ENCODE peak calls at places on chromosome 15, in nine cellular contexts. J is GM03348; O is neuronal stem cell; M is fibroblast of pulmonary artery; D is activated T-cell treated with anti-CD3 and anti-CD28 coated beads, Interleukin-2, amount 50 U/mL, for 72 hours; Y is fibroblast of lung; N is NCI-H1105 treated with DMSO at 0.1 percent for 48 hours; H is lower lobe of right lung; Q is tibial nerve. P is an unnamed sample.

GRCh38 chr15:89647191-89647851 is 7.9 kb downstream of the KIF7 start:
- DNase-seq in M (peak), H (peak), J (peak), O (peak), Y (peak), N (peak), Q (peak), D (peak), P (peak)

GRCh38 chr15:95327661-95328060 is 1002.8 kb upstream of the NR2F2 start:
- DNase-seq in Y (no peak), H (no peak), Q (peak), J (no peak), D (no peak), O (no peak), N (no peak), M (no peak), P (no peak)

GRCh38 chr15:33188654-33189257 is 5.8 kb downstream of the FMN1 start:
- DNase-seq in H (no peak), J (no peak), N (no peak), Y (no peak), Q (peak), M (no peak), D (no peak), O (no peak), P (no peak)

GRCh38 chr15:73787621-73788020 is 34.5 kb upstream of the INSYN1 start:
- DNase-seq in O (no peak), N (no peak), Q (no peak), D (no peak), J (no peak), H (no peak), Y (no peak), M (no peak), P (no peak)

GRCh38 chr15:81190922-81191507 is 5.7 kb upstream of the IL16 start:
- DNase-seq in M (no peak), H (no peak), N (no peak), O (no peak), J (no peak), Q (no peak), D (no peak), Y (no peak), P (no peak)

GRCh38 chr15:51375966-51376640 is 34.6 kb downstream of the GLDN start:
- DNase-seq in J (no peak), O (no peak), M (peak), Y (peak), D (no peak), H (no peak), Q (no peak), N (no peak), P (no peak)

GRCh38 chr15:38217181-38217580 is 35.5 kb upstream of the SPRED1 start:
- DNase-seq in D (peak), Q (no peak), M (peak), O (no peak), N (no peak), Y (peak), J (peak), H (no peak), P (peak)

GRCh38 chr15:29978411-29979382 is 104.1 kb upstream of the GOLGA8J start:
- DNase-seq in D (no peak), Y (no peak), J (peak), H (no peak), Q (no peak), M (peak), N (no peak), O (no peak), P (no peak)

GRCh38 chr15:93035953-93036810 is 52.8 kb downstream of the RGMA start:
- DNase-seq in N (peak), H (peak), Y (peak), Q (peak), D (peak), M (peak), O (no peak), J (no peak), P (peak)

GRCh38 chr15:40088929-40089755 is 19.5 kb downstream of the BMF start:
- DNase-seq in N (no peak), J (peak), M (no peak), O (no peak), D (no peak), Y (peak), Q (no peak), H (no peak), P (no peak)

GRCh38 chr15:41377978-41378377 is 24.3 kb downstream of the NDUFAF1 start:
- DNase-seq in M (no peak), J (no peak), H (no peak), D (no peak), Q (no peak), O (no peak), Y (no peak), N (no peak), P (no peak)

GRCh38 chr15:58074452-58074851 is 8.9 kb upstream of the ALDH1A2 start:
- DNase-seq in N (peak), D (no peak), J (no peak), Y (no peak), O (no peak), H (no peak), Q (no peak), M (no peak), P (no peak)

GRCh38 chr15:99324082-99324620 is 72.9 kb downstream of the LRRC28 start:
- DNase-seq in O (no peak), Y (peak), D (peak), H (no peak), J (peak), M (peak), Q (no peak), N (no peak), P (no peak)

GRCh38 chr15:78034495-78035191 is 42.9 kb downstream of the TBC1D2B start:
- DNase-seq in J (no peak), D (peak), Q (no peak), M (no peak), O (no peak), N (no peak), H (peak), Y (no peak), P (no peak)

GRCh38 chr15:87863152-87863551 is 393.4 kb downstream of the NTRK3 start:
- DNase-seq in N (no peak), Q (no peak), J (peak), D (no peak), Y (no peak), M (peak), H (no peak), O (peak), P (no peak)

GRCh38 chr15:36075333-36075732 is 504.1 kb upstream of the CDIN1 start:
- DNase-seq in N (no peak), H (no peak), Y (no peak), O (no peak), M (no peak), Q (no peak), D (no peak), J (peak), P (no peak)

GRCh38 chr15:92078270-92078669 is 224.8 kb downstream of the SLCO3A1 start:
- DNase-seq in D (no peak), J (no peak), Q (no peak), H (no peak), N (no peak), O (no peak), Y (no peak), M (no peak), P (no peak)

GRCh38 chr15:73630796-73631471 is 2.3 kb downstream of the NPTN start:
- DNase-seq in J (no peak), N (no peak), H (no peak), O (no peak), D (no peak), M (no peak), Y (no peak), Q (no peak), P (no peak)

GRCh38 chr15:66940368-66940767 is 125.0 kb upstream of the SMAD3 start:
- DNase-seq in H (no peak), N (no peak), M (no peak), J (no peak), O (no peak), Q (no peak), D (peak), Y (no peak), P (no peak)

GRCh38 chr15:96341465-96342142 is 11.1 kb downstream of the NR2F2 start:
- DNase-seq in D (no peak), Y (peak), O (no peak), M (peak), N (no peak), H (peak), J (no peak), Q (no peak), P (no peak)

GRCh38 chr15:35885870-35886269 is 339.9 kb upstream of the DPH6 start:
- DNase-seq in Y (no peak), N (no peak), O (no peak), Q (no peak), M (no peak), D (no peak), J (no peak), H (no peak), P (no peak)

GRCh38 chr15:57580866-57581265 is 10.8 kb upstream of the MYZAP start:
- DNase-seq in N (no peak), D (no peak), J (no peak), Y (no peak), O (no peak), Q (no peak), H (no peak), M (no peak), P (no peak)

GRCh38 chr15:60798821-60799220 is 319.9 kb upstream of the ICE2 start:
- DNase-seq in N (no peak), J (peak), D (peak), O (no peak), H (no peak), Y (peak), M (peak), Q (no peak), P (no peak)

GRCh38 chr15:48858401-48858800 is 19.5 kb upstream of the EID1 start:
- DNase-seq in Q (no peak), O (no peak), M (peak), D (no peak), J (peak), N (no peak), H (no peak), Y (peak), P (no peak)

GRCh38 chr15:49185473-49185872 is 15.4 kb downstream of the GALK2 start:
- DNase-seq in N (no peak), H (no peak), J (no peak), O (no peak), M (no peak), D (no peak), Y (no peak), Q (no peak), P (no peak)

GRCh38 chr15:99042909-99043308 is 35.3 kb upstream of the PGPEP1L start:
- DNase-seq in Q (no peak), D (no peak), Y (no peak), N (no peak), J (no peak), M (no peak), O (no peak), H (no peak), P (no peak)

GRCh38 chr15:39657714-39658113 is 76.8 kb downstream of the THBS1 start:
- DNase-seq in J (peak), Y (peak), O (no peak), Q (no peak), M (peak), N (no peak), D (no peak), H (no peak), P (no peak)

GRCh38 chr15:31457161-31457560 is 130.5 kb downstream of the KLF13 start:
- DNase-seq in Y (no peak), Q (no peak), N (no peak), O (no peak), D (no peak), J (peak), H (no peak), M (no peak), P (no peak)

GRCh38 chr15:73125219-73125618 is 73.0 kb downstream of the NEO1 start:
- DNase-seq in Y (peak), J (no peak), D (no peak), Q (no peak), H (no peak), N (no peak), O (no peak), M (peak), P (no peak)

GRCh38 chr15:77075528-77075927 is 4.6 kb upstream of the TSPAN3 start:
- DNase-seq in Q (no peak), M (no peak), H (no peak), Y (peak), O (no peak), D (no peak), J (no peak), N (no peak), P (no peak)

P was measured in LNCaP clone FGC.